ENCODE peak calls at places on chromosomes 7 and 10, in nine cellular contexts. O is upper lobe of left lung; Q is neuronal stem cell; T is HepG2; S is RWPE2; D is upper lobe of right lung; W is CD4-positive, CD25-positive, alpha-beta regulatory T cell; L is gastrocnemius medialis; G is heart right ventricle. H is an unnamed sample.

GRCh38 chr10:72274730-72275350 is 1.1 kb downstream of the DDIT4 start:
- DNase-seq in O (peak; percentile 86), T (no peak), Q (no peak), S (no peak), D (peak; percentile 87), W (peak; percentile 55), G (peak; percentile 73), L (peak; percentile 92), H (peak; percentile 79)

GRCh38 chr10:385571-386300 is 250.5 kb downstream of the ZMYND11 start:
- DNase-seq in T (no peak), Q (no peak), L (no peak), W (no peak), G (no peak), O (no peak), D (no peak), S (peak; percentile 49), H (no peak)

GRCh38 chr7:919114-919442 is 35.4 kb downstream of the ADAP1 start:
- DNase-seq in L (peak; percentile 3), W (no peak), S (peak; percentile 40), Q (no peak), G (no peak), T (no peak), O (no peak), D (peak; percentile 54), H (no peak)

GRCh38 chr10:103506061-103506460 is 12.6 kb downstream of the NEURL1 start:
- DNase-seq in D (peak; percentile 42), G (no peak), S (peak; percentile 26), L (no peak), O (no peak), W (no peak), T (no peak), Q (no peak), H (no peak)

GRCh38 chr7:47940482-47941001 is 7.7 kb downstream of the PKD1L1 start:
- DNase-seq in S (no peak), D (no peak), G (peak; percentile 50), O (peak; percentile 32), Q (no peak), T (no peak), L (no peak), W (no peak), H (no peak)

GRCh38 chr10:63042256-63042655 is 90.9 kb upstream of the NRBF2 start:
- DNase-seq in G (no peak), T (no peak), Q (no peak), S (no peak), L (no peak), W (no peak), D (no peak), O (no peak), H (no peak)

GRCh38 chr10:99850041-99850766 is 67.8 kb downstream of the ABCC2 start:
- DNase-seq in D (no peak), S (no peak), L (no peak), W (no peak), G (no peak), T (no peak), O (no peak), Q (peak; percentile 45), H (no peak)

GRCh38 chr10:126380352-126381076 is 7.8 kb downstream of the ADAM12 start:
- DNase-seq in S (no peak), Q (no peak), O (no peak), L (no peak), D (no peak), T (no peak), G (no peak), W (no peak), H (no peak)

GRCh38 chr10:71218046-71218832 is 5.9 kb downstream of the UNC5B start:
- DNase-seq in T (peak; percentile 20), S (peak; percentile 40), G (no peak), L (peak; percentile 17), O (no peak), D (peak; percentile 47), Q (no peak), W (no peak), H (no peak)

GRCh38 chr7:138527746-138528223 is 67.7 kb downstream of the TRIM24 start:
- DNase-seq in Q (peak; percentile 12), D (no peak), G (peak; percentile 36), W (no peak), T (peak; percentile 25), L (no peak), O (no peak), S (no peak), H (no peak)

GRCh38 chr7:24891173-24891787 is 88.7 kb downstream of the OSBPL3 start:
- DNase-seq in O (no peak), L (no peak), W (no peak), D (no peak), T (no peak), G (no peak), S (no peak), Q (no peak), H (no peak)

GRCh38 chr7:96282835-96283234 is 39.1 kb downstream of the SLC25A13 start:
- DNase-seq in L (no peak), T (no peak), D (no peak), S (no peak), Q (no peak), O (no peak), G (no peak), W (no peak), H (no peak)

GRCh38 chr7:30285067-30285530 is 702 bp downstream of the ZNRF2 start:
- DNase-seq in G (no peak), T (no peak), O (peak; percentile 28), S (no peak), L (peak; percentile 33), W (peak; percentile 30), D (no peak), Q (no peak), H (no peak)

GRCh38 chr10:47028466-47028865 is 117.2 kb downstream of the PTPN20 start:
- DNase-seq in W (no peak), S (no peak), Q (no peak), D (peak; percentile 48), G (no peak), O (peak; percentile 12), T (no peak), L (no peak), H (no peak)

GRCh38 chr10:123614888-123615287 is 51.3 kb upstream of the GPR26 start:
- DNase-seq in O (peak; percentile 33), Q (peak; percentile 87), S (no peak), D (peak; percentile 70), T (peak; percentile 35), L (no peak), W (no peak), G (peak; percentile 63), H (peak; percentile 28)

GRCh38 chr7:93366816-93367215 is 134.7 kb downstream of the VPS50 start:
- DNase-seq in W (no peak), S (no peak), D (no peak), G (no peak), O (no peak), T (no peak), Q (no peak), L (no peak), H (no peak)

GRCh38 chr7:904847-905246 is 28.5 kb downstream of the GET4 start:
- DNase-seq in O (no peak), G (no peak), T (no peak), Q (no peak), W (no peak), S (no peak), D (no peak), L (no peak), H (no peak)

GRCh38 chr10:52121688-52122087 is 192.4 kb upstream of the DKK1 start:
- DNase-seq in T (no peak), Q (no peak), D (no peak), W (no peak), S (no peak), G (no peak), O (no peak), L (no peak), H (no peak)

GRCh38 chr10:68871105-68871711 is 29.9 kb upstream of the DDX50 start:
- DNase-seq in D (no peak), Q (peak; percentile 65), L (no peak), S (no peak), T (peak; percentile 16), G (peak; percentile 5), W (no peak), O (no peak), H (no peak)

GRCh38 chr7:151428393-151429231 is 11.3 kb downstream of the CRYGN start:
- DNase-seq in W (no peak), T (peak; percentile 27), D (no peak), Q (peak; percentile 64), S (no peak), O (no peak), L (peak; percentile 7), G (no peak), H (no peak)
- H3K4me1 ChIP-seq in W (peaks cover 58% of the 10 kb centered on the region), T (no peaks in the 10 kb centered on the region), D (peaks cover 38% of the 10 kb centered on the region), Q (peaks cover 13% of the 10 kb centered on the region), S (peaks cover 11% of the 10 kb centered on the region), O (peaks cover 27% of the 10 kb centered on the region), L (no peaks in the 10 kb centered on the region), G (peaks cover 7% of the 10 kb centered on the region), H (peaks cover 72% of the 10 kb centered on the region)

GRCh38 chr7:27182285-27182827 is 2.7 kb downstream of the HOXA11 start:
- DNase-seq in G (no peak), S (peak; percentile 45), L (peak; percentile 20), W (no peak), D (no peak), O (no peak), Q (no peak), T (no peak), H (no peak)
- H3K4me3 ChIP-seq in G (no peak overlapping the region), S (peak overlapping the region; percentile 49), L (no peak overlapping the region), W (no peak overlapping the region), D (no peak overlapping the region), O (no peak overlapping the region), Q (no peak overlapping the region), T (no peak overlapping the region), H (no peak overlapping the region)

DNA sequence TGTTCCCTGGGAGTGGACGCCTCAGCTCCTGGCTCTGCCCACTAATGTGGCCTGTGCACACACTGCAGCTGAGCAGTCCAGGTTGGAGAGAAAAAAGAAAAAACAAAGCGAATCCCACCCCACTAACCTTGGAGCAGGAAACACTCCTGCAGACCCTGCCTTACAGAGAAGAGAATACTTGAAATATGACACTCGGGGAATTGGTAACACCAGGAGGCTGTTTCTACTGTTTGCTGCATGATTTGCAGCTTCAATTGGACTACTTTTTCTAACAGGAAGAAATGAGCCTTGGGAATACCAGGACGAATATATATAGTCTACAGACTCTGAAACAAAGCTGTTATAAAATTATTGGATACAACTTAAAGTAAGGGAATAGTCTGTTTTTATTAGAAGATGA is 22.2 kb downstream of the CDHR3 start:
- DNase-seq in Q (no peak), G (no peak), S (no peak), L (no peak), T (no peak), W (no peak), O (no peak), D (no peak), H (no peak)
- H3K4me1 ChIP-seq in Q (peaks cover 7% of the 10 kb centered on the region), G (no peaks in the 10 kb centered on the region), S (no peaks in the 10 kb centered on the region), L (no peaks in the 10 kb centered on the region), T (peaks cover 5% of the 10 kb centered on the region), W (no peaks in the 10 kb centered on the region), O (no peaks in the 10 kb centered on the region), D (no peaks in the 10 kb centered on the region), H (no peaks in the 10 kb centered on the region)

DNA sequence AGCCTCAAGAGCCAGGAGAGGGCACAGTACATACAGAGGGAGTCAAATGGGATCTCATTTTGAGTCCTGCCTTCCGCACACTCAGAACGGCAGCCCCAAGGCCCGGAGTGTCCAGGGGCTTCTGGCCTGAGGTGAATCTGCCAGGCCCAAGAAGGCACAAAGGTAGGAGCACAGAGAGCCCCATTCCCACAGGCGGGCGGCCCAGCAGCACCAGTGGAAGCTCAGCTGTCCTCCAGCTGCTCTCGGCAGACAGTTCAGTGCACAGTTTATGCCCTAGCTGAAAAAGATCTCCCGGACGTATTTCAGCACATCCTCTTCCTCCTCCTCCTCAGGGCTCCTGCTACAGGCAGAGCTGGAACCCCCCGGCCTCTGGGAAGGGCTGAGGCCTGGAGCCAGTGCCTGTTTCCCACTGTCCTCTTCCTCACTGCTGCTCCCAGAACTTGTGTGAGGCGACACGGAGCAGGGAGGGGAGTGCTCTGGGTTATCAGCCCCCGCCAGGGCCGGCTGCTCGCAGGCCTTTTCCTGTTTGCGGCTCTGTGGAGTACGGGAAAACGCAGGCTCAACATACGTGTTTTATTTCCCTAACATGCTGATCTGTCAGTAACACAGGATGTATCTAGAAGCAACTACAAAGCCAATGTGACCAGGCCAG is 4.0 kb downstream of the CYREN start:
- DNase-seq in T (no peak), S (no peak), L (no peak), Q (no peak), G (no peak), W (no peak), O (peak; percentile 59), D (no peak), H (no peak)
- H3K4me3 ChIP-seq in T (no peak overlapping the region), S (no peak overlapping the region), L (no peak overlapping the region), Q (no peak overlapping the region), G (no peak overlapping the region), W (no peak overlapping the region), O (no peak overlapping the region), D (no peak overlapping the region), H (no peak overlapping the region)

H was measured in naive thymus-derived CD4-positive, alpha-beta T cell.